ENCODE peak calls at places on chromosome 5, in eight cellular contexts. O is astrocyte; K is coronary artery; U is stimulated activated CD4-positive, alpha-beta T cell treated with anti-CD3 and anti-CD28 coated beads, Interleukin-12 subunit alpha, Interleukin-12 subunit beta, amount 100 ng/mL, for 24 hours; I is NCI-H226; T is gastrocnemius medialis; Z is activated CD8-positive, alpha-beta T cell treated with anti-CD3 and anti-CD28 coated beads for 36 hours; X is LHCN-M2. L is an unnamed sample.

GRCh38 chr5:114953559-114953958 is 216.1 kb downstream of the TRIM36 start:
- DNase-seq in U (no peak), T (no peak), I (no peak), Z (no peak), K (no peak), X (no peak), O (no peak), L (peak)

GRCh38 chr5:81825237-81825636 is 74.3 kb upstream of the SSBP2 start:
- DNase-seq in X (peak), U (no peak), O (peak), Z (no peak), K (no peak), I (peak), T (peak), L (peak)

GRCh38 chr5:88732181-88732633 is 150.8 kb downstream of the MEF2C start:
- DNase-seq in Z (peak), T (no peak), U (no peak), X (no peak), K (peak), I (no peak), O (peak), L (peak)

GRCh38 chr5:138179277-138179857 is 455 bp downstream of the KIF20A start:
- DNase-seq in I (no peak), X (peak), O (no peak), K (no peak), T (no peak), U (no peak), Z (peak), L (peak)

GRCh38 chr5:31733365-31733764 is 94.4 kb downstream of the PDZD2 start:
- DNase-seq in X (no peak), O (no peak), T (no peak), I (no peak), Z (no peak), U (no peak), K (no peak), L (no peak)

GRCh38 chr5:175796536-175797499 is 74.6 kb upstream of the CPLX2 start:
- DNase-seq in T (peak), O (peak), X (peak), K (no peak), I (peak), Z (peak), U (peak), L (peak)

GRCh38 chr5:179549973-179550510 is 312 bp upstream of the RUFY1 start:
- DNase-seq in X (no peak), K (peak), O (peak), I (no peak), U (no peak), Z (peak), T (no peak), L (peak)

GRCh38 chr5:40364441-40364840 is 315.3 kb upstream of the PTGER4 start:
- DNase-seq in K (no peak), I (no peak), T (no peak), O (no peak), U (no peak), X (no peak), Z (no peak), L (peak)

GRCh38 chr5:141823056-141823455 is 55.2 kb downstream of the PCDH1 start:
- DNase-seq in O (no peak), X (no peak), I (no peak), Z (no peak), U (no peak), T (no peak), K (no peak), L (no peak)

GRCh38 chr5:153965102-153965645 is 73.5 kb downstream of the FAM114A2 start:
- DNase-seq in U (no peak), I (peak), Z (peak), K (no peak), O (no peak), T (no peak), X (peak), L (peak)

GRCh38 chr5:74956278-74956677 is 90.1 kb upstream of the FAM169A start:
- DNase-seq in Z (no peak), T (no peak), U (no peak), K (no peak), X (no peak), O (no peak), I (no peak), L (no peak)

GRCh38 chr5:67283988-67284457 is 87.4 kb upstream of the CD180 start:
- DNase-seq in O (no peak), U (no peak), X (no peak), K (no peak), Z (no peak), T (no peak), I (no peak), L (no peak)

GRCh38 chr5:172945151-172945550 is 14.1 kb upstream of the RPL26L1 start:
- DNase-seq in X (no peak), U (no peak), K (no peak), I (no peak), T (no peak), O (no peak), Z (no peak), L (no peak)

GRCh38 chr5:157162919-157163510 is 3.0 kb downstream of the GARIN3 start:
- DNase-seq in Z (no peak), X (no peak), O (no peak), T (no peak), I (no peak), K (no peak), U (no peak), L (no peak)

GRCh38 chr5:108727154-108727638 is 20.5 kb upstream of the FER start:
- DNase-seq in T (peak), U (no peak), O (no peak), Z (no peak), X (peak), K (no peak), I (no peak), L (no peak)

GRCh38 chr5:73204302-73204701 is 31.3 kb downstream of the TMEM174 start:
- DNase-seq in Z (no peak), I (no peak), T (no peak), O (peak), K (no peak), X (peak), U (no peak), L (no peak)

GRCh38 chr5:167953151-167953788 is 338.2 kb upstream of the WWC1 start:
- DNase-seq in Z (no peak), I (peak), K (no peak), O (no peak), X (no peak), T (no peak), U (no peak), L (no peak)

GRCh38 chr5:170559296-170559695 is 55.5 kb downstream of the KCNIP1 start:
- DNase-seq in U (no peak), I (no peak), O (no peak), T (no peak), Z (no peak), K (no peak), X (no peak), L (no peak)

GRCh38 chr5:16461026-16461425 is 4.6 kb downstream of the ZNF622 start:
- DNase-seq in U (no peak), O (peak), I (no peak), K (no peak), X (no peak), Z (no peak), T (no peak), L (no peak)

GRCh38 chr5:102313907-102314306 is 17.8 kb upstream of the SLCO4C1 start:
- DNase-seq in X (no peak), K (no peak), Z (no peak), I (no peak), O (no peak), U (no peak), T (no peak), L (peak)

GRCh38 chr5:55711531-55712022 is 547 bp downstream of the SLC38A9 start:
- DNase-seq in K (no peak), X (no peak), U (no peak), T (no peak), I (no peak), O (no peak), Z (peak), L (peak)

GRCh38 chr5:39523821-39524220 is 99.0 kb upstream of the DAB2 start:
- DNase-seq in X (peak), T (no peak), K (no peak), Z (no peak), I (peak), O (peak), U (no peak), L (no peak)

GRCh38 chr5:149860801-149861322 is 83.7 kb downstream of the PDE6A start:
- DNase-seq in U (no peak), X (no peak), K (no peak), T (no peak), Z (peak), O (peak), I (peak), L (no peak)

GRCh38 chr5:109141499-109142200 is 268.1 kb downstream of the PJA2 start:
- DNase-seq in Z (no peak), U (no peak), O (peak), K (no peak), T (no peak), X (peak), I (no peak), L (no peak)

GRCh38 chr5:103461223-103461622 is 101.4 kb downstream of the NUDT12 start:
- DNase-seq in T (no peak), Z (no peak), O (peak), U (no peak), K (no peak), I (peak), X (peak), L (no peak)

GRCh38 chr5:21212026-21212425 is 1224.0 kb upstream of the CDH18 start:
- DNase-seq in O (peak), Z (no peak), X (no peak), T (no peak), U (no peak), K (no peak), I (no peak), L (no peak)

GRCh38 chr5:173917788-173918786 is 29.9 kb downstream of the CPEB4 start:
- DNase-seq in U (peak), Z (peak), O (peak), I (peak), T (peak), K (no peak), X (peak), L (peak)

GRCh38 chr5:171418982-171419662 is at the start of gene FGF18:
- DNase-seq in U (no peak), T (no peak), I (peak), Z (peak), K (peak), O (peak), X (peak), L (no peak)

L was measured in NB4.